ENCODE peak calls at places on chromosomes 16 and 17, in nine cellular contexts. One of them, this sample, is unnamed.

GRCh38 chr16:81548551-81548900 is 103.9 kb downstream of the CMIP start:
- DNase-seq in DND-41: no peak
- DNase-seq in CD8-positive, alpha-beta T cell: no peak
- DNase-seq in left ventricle myocardium inferior: no peak
- DNase-seq in pancreas: no peak
- DNase-seq in keratinocyte: no peak
- DNase-seq in astrocyte: no peak
- DNase-seq in ovary: no peak
- DNase-seq in cardiac muscle cell: no peak
- DNase-seq in this sample: no peak

GRCh38 chr17:48612854-48613691 is 2.0 kb downstream of the HOXB8 start:
- DNase-seq in CD8-positive, alpha-beta T cell: peak; percentile 47
- DNase-seq in cardiac muscle cell: no peak
- DNase-seq in astrocyte: no peak
- DNase-seq in ovary: no peak
- DNase-seq in left ventricle myocardium inferior: no peak
- DNase-seq in keratinocyte: no peak
- DNase-seq in pancreas: no peak
- DNase-seq in DND-41: no peak
- DNase-seq in this sample: no peak

GRCh38 chr16:89613101-89613953 is at the start of gene DPEP1:
- DNase-seq in astrocyte: no peak
- DNase-seq in pancreas: peak; percentile 82
- DNase-seq in left ventricle myocardium inferior: no peak
- DNase-seq in cardiac muscle cell: no peak
- DNase-seq in keratinocyte: no peak
- DNase-seq in CD8-positive, alpha-beta T cell: no peak
- DNase-seq in ovary: no peak
- DNase-seq in DND-41: peak; percentile 41
- DNase-seq in this sample: no peak

GRCh38 chr17:80468222-80468621 is 8.2 kb downstream of the NPTX1 start:
- DNase-seq in DND-41: no peak
- DNase-seq in keratinocyte: no peak
- DNase-seq in CD8-positive, alpha-beta T cell: no peak
- DNase-seq in pancreas: no peak
- DNase-seq in ovary: no peak
- DNase-seq in astrocyte: no peak
- DNase-seq in cardiac muscle cell: no peak
- DNase-seq in left ventricle myocardium inferior: no peak
- DNase-seq in this sample: no peak

GRCh38 chr17:59859444-59860025 is 33.2 kb downstream of the TUBD1 start:
- DNase-seq in left ventricle myocardium inferior: no peak
- DNase-seq in CD8-positive, alpha-beta T cell: no peak
- DNase-seq in cardiac muscle cell: peak; percentile 80
- DNase-seq in ovary: no peak
- DNase-seq in DND-41: no peak
- DNase-seq in pancreas: no peak
- DNase-seq in astrocyte: peak; percentile 45
- DNase-seq in keratinocyte: no peak
- DNase-seq in this sample: no peak

GRCh38 chr17:79023886-79024771 is at the start of gene C1QTNF1:
- DNase-seq in CD8-positive, alpha-beta T cell: peak; percentile 32
- DNase-seq in ovary: peak; percentile 68
- DNase-seq in cardiac muscle cell: peak; percentile 88
- DNase-seq in keratinocyte: no peak
- DNase-seq in left ventricle myocardium inferior: peak; percentile 69
- DNase-seq in DND-41: peak; percentile 85
- DNase-seq in astrocyte: no peak
- DNase-seq in pancreas: no peak
- DNase-seq in this sample: peak; percentile 75

GRCh38 chr17:12282056-12282455 is 261.4 kb downstream of the MAP2K4 start:
- DNase-seq in pancreas: no peak
- DNase-seq in astrocyte: peak; percentile 24
- DNase-seq in DND-41: no peak
- DNase-seq in cardiac muscle cell: no peak
- DNase-seq in ovary: no peak
- DNase-seq in CD8-positive, alpha-beta T cell: no peak
- DNase-seq in keratinocyte: no peak
- DNase-seq in left ventricle myocardium inferior: no peak
- DNase-seq in this sample: no peak

GRCh38 chr16:7992616-7993015 is 597.7 kb downstream of the TMEM114 start:
- DNase-seq in CD8-positive, alpha-beta T cell: no peak
- DNase-seq in left ventricle myocardium inferior: no peak
- DNase-seq in cardiac muscle cell: no peak
- DNase-seq in astrocyte: no peak
- DNase-seq in pancreas: no peak
- DNase-seq in DND-41: no peak
- DNase-seq in ovary: no peak
- DNase-seq in keratinocyte: no peak
- DNase-seq in this sample: no peak

GRCh38 chr17:49218941-49219913 is 8.7 kb downstream of the ABI3 start:
- DNase-seq in left ventricle myocardium inferior: peak; percentile 27
- DNase-seq in DND-41: peak; percentile 69
- DNase-seq in astrocyte: no peak
- DNase-seq in cardiac muscle cell: no peak
- DNase-seq in keratinocyte: no peak
- DNase-seq in ovary: no peak
- DNase-seq in CD8-positive, alpha-beta T cell: peak; percentile 77
- DNase-seq in pancreas: no peak
- DNase-seq in this sample: peak; percentile 76

GRCh38 chr16:30904114-30904780 is 7.8 kb downstream of the CTF1 start:
- DNase-seq in pancreas: no peak
- DNase-seq in astrocyte: no peak
- DNase-seq in cardiac muscle cell: no peak
- DNase-seq in left ventricle myocardium inferior: no peak
- DNase-seq in DND-41: no peak
- DNase-seq in CD8-positive, alpha-beta T cell: no peak
- DNase-seq in keratinocyte: no peak
- DNase-seq in ovary: no peak
- DNase-seq in this sample: no peak

GRCh38 chr17:75847595-75848522 is 3.7 kb upstream of the UNC13D start:
- DNase-seq in astrocyte: no peak
- DNase-seq in keratinocyte: no peak
- DNase-seq in left ventricle myocardium inferior: no peak
- DNase-seq in pancreas: peak; percentile 56
- DNase-seq in ovary: no peak
- DNase-seq in cardiac muscle cell: no peak
- DNase-seq in CD8-positive, alpha-beta T cell: no peak
- DNase-seq in DND-41: no peak
- DNase-seq in this sample: no peak
- H3K4me1 ChIP-seq in astrocyte: peaks cover 22% of the 10 kb centered on the region
- H3K4me1 ChIP-seq in keratinocyte: peaks cover 20% of the 10 kb centered on the region
- H3K4me1 ChIP-seq in left ventricle myocardium inferior: peaks cover 93% of the 10 kb centered on the region
- H3K4me1 ChIP-seq in pancreas: peaks cover 45% of the 10 kb centered on the region
- H3K4me1 ChIP-seq in ovary: peaks cover 6% of the 10 kb centered on the region
- H3K4me1 ChIP-seq in cardiac muscle cell: peaks cover 23% of the 10 kb centered on the region
- H3K4me1 ChIP-seq in CD8-positive, alpha-beta T cell: peaks cover 25% of the 10 kb centered on the region
- H3K4me1 ChIP-seq in DND-41: peaks cover 21% of the 10 kb centered on the region
- H3K4me1 ChIP-seq in this sample: peaks cover 49% of the 10 kb centered on the region

GRCh38 chr16:77749415-77749814 is 27.1 kb downstream of the NUDT7 start:
- DNase-seq in ovary: no peak
- DNase-seq in keratinocyte: no peak
- DNase-seq in pancreas: no peak
- DNase-seq in CD8-positive, alpha-beta T cell: no peak
- DNase-seq in astrocyte: no peak
- DNase-seq in left ventricle myocardium inferior: no peak
- DNase-seq in cardiac muscle cell: no peak
- DNase-seq in DND-41: no peak
- DNase-seq in this sample: no peak
- TF ChIP-seq CTCF in ovary: no peak
- TF ChIP-seq CTCF in keratinocyte: no peak
- TF ChIP-seq CTCF in pancreas: no peak
- TF ChIP-seq CTCF in CD8-positive, alpha-beta T cell: no peak
- TF ChIP-seq CTCF in astrocyte: no peak
- TF ChIP-seq CTCF in left ventricle myocardium inferior: no peak
- TF ChIP-seq CTCF in cardiac muscle cell: no peak
- TF ChIP-seq CTCF in DND-41: no peak
- TF ChIP-seq CTCF in this sample: no peak

DNA sequence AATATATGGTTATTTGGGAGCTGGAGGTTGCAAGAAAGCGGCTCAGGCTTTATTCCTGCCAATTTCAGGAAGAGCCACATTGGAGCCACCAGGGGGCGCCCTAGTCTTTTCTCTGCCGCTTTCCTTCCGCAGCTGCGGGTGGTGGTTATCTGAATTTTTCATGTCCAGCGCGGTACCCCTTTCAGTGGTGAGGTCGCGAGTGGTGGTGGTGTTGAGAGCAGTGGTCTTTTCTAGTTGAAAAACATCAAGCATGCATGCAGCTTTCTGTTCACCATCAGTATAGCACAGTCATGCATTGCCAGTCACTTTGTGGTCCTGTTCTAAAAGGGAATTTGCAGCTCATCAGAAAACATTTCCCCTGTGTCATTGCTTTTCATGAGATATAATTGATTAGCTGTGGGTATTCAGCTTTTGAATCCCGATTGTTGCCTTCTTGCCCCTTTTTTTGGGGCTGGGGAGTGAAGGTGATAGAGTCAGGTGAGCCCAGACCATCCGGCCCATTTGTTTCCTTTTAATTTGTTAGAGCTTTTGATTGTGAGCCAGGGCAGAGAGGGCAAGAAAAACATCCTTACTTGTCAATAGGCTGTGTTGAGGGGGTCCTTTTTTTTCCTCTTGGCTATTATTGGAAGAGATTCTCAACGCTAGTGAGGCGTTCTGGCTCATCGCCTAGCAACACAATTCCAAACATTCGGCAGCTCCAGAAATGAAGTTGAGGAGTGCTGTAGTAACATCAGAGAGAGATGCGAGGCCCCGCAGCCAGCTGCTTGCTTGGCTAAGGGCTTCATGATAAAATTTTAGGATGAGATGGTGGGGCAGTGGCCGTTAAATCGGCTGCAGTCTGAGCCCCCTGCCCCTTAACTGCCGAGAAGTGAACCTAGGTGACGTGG is 119.0 kb downstream of the SNX29 start:
- DNase-seq in ovary: peak; percentile 69
- DNase-seq in keratinocyte: no peak
- DNase-seq in left ventricle myocardium inferior: peak; percentile 70
- DNase-seq in pancreas: peak; percentile 59
- DNase-seq in DND-41: peak; percentile 61
- DNase-seq in cardiac muscle cell: peak; percentile 73
- DNase-seq in astrocyte: peak; percentile 47
- DNase-seq in CD8-positive, alpha-beta T cell: peak; percentile 52
- DNase-seq in this sample: peak; percentile 82
- H3K4me1 ChIP-seq in ovary: peaks cover 25% of the 10 kb centered on the region
- H3K4me1 ChIP-seq in keratinocyte: peaks cover 17% of the 10 kb centered on the region
- H3K4me1 ChIP-seq in left ventricle myocardium inferior: peaks cover 55% of the 10 kb centered on the region
- H3K4me1 ChIP-seq in pancreas: no peaks in the 10 kb centered on the region
- H3K4me1 ChIP-seq in DND-41: no peaks in the 10 kb centered on the region
- H3K4me1 ChIP-seq in cardiac muscle cell: peaks cover 13% of the 10 kb centered on the region
- H3K4me1 ChIP-seq in astrocyte: peaks cover 24% of the 10 kb centered on the region
- H3K4me1 ChIP-seq in CD8-positive, alpha-beta T cell: peaks cover 9% of the 10 kb centered on the region
- H3K4me1 ChIP-seq in this sample: peaks cover 47% of the 10 kb centered on the region

DNA sequence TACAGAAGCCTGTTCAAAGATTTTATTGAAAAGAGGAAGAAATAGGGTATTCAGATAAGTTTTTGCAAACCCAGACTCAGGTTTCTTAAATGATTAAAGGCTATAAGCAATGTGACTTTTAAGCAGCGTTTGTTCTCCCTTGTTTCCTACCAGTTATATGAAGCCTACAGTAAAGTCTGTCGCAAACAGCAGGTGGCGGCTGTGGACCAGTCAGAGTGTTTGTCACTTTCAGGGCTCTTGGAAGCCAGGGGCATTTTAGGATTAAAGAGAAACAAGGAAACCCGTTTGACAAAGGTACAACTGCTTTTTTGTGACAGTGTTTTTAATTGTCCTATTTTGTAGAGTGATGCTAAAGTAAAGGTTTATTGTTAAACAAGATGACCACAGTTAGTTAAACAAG is 7.7 kb upstream of the RARA start:
- DNase-seq in cardiac muscle cell: no peak
- DNase-seq in left ventricle myocardium inferior: no peak
- DNase-seq in pancreas: peak; percentile 39
- DNase-seq in keratinocyte: no peak
- DNase-seq in astrocyte: no peak
- DNase-seq in DND-41: no peak
- DNase-seq in CD8-positive, alpha-beta T cell: no peak
- DNase-seq in ovary: no peak
- DNase-seq in this sample: no peak
- TF ChIP-seq CTCF in cardiac muscle cell: no peak
- TF ChIP-seq CTCF in left ventricle myocardium inferior: peak; percentile 51
- TF ChIP-seq CTCF in pancreas: peak; percentile 19
- TF ChIP-seq CTCF in keratinocyte: peak; percentile 29
- TF ChIP-seq CTCF in astrocyte: no peak
- TF ChIP-seq CTCF in DND-41: peak; percentile 39
- TF ChIP-seq CTCF in CD8-positive, alpha-beta T cell: no peak
- TF ChIP-seq CTCF in ovary: no peak
- TF ChIP-seq CTCF in this sample: peak; percentile 21

GRCh38 chr17:40113110-40113960 is 8.4 kb upstream of the MSL1 start:
- DNase-seq in astrocyte: peak; percentile 88
- DNase-seq in keratinocyte: peak; percentile 82
- DNase-seq in left ventricle myocardium inferior: peak; percentile 91
- DNase-seq in DND-41: peak; percentile 96
- DNase-seq in CD8-positive, alpha-beta T cell: peak; percentile 94
- DNase-seq in ovary: peak; percentile 93
- DNase-seq in pancreas: peak; percentile 96
- DNase-seq in cardiac muscle cell: peak; percentile 96
- DNase-seq in this sample: peak; percentile 93

GRCh38 chr17:40111221-40112128 is 10.3 kb upstream of the MSL1 start:
- DNase-seq in DND-41: peak; percentile 87
- DNase-seq in astrocyte: peak; percentile 98
- DNase-seq in CD8-positive, alpha-beta T cell: peak; percentile 75
- DNase-seq in ovary: peak; percentile 99
- DNase-seq in keratinocyte: no peak
- DNase-seq in pancreas: peak; percentile 95
- DNase-seq in cardiac muscle cell: peak; percentile 99
- DNase-seq in left ventricle myocardium inferior: peak; percentile 91
- DNase-seq in this sample: peak; percentile 85

GRCh38 chr17:40112718-40113109 is 9.1 kb upstream of the MSL1 start:
- DNase-seq in DND-41: no peak
- DNase-seq in keratinocyte: no peak
- DNase-seq in CD8-positive, alpha-beta T cell: no peak
- DNase-seq in astrocyte: no peak
- DNase-seq in pancreas: no peak
- DNase-seq in ovary: peak; percentile 27
- DNase-seq in cardiac muscle cell: no peak
- DNase-seq in left ventricle myocardium inferior: no peak
- DNase-seq in this sample: no peak

GRCh38 chr17:40113961-40114272 is 7.9 kb upstream of the MSL1 start:
- DNase-seq in CD8-positive, alpha-beta T cell: no peak
- DNase-seq in keratinocyte: no peak
- DNase-seq in left ventricle myocardium inferior: no peak
- DNase-seq in DND-41: no peak
- DNase-seq in ovary: no peak
- DNase-seq in astrocyte: peak; percentile 58
- DNase-seq in pancreas: no peak
- DNase-seq in cardiac muscle cell: peak; percentile 38
- DNase-seq in this sample: no peak

GRCh38 chr17:40112191-40112590 is 9.6 kb upstream of the MSL1 start:
- DNase-seq in keratinocyte: no peak
- DNase-seq in astrocyte: no peak
- DNase-seq in DND-41: no peak
- DNase-seq in ovary: no peak
- DNase-seq in pancreas: no peak
- DNase-seq in left ventricle myocardium inferior: no peak
- DNase-seq in cardiac muscle cell: no peak
- DNase-seq in CD8-positive, alpha-beta T cell: no peak
- DNase-seq in this sample: no peak
- H3K4me1 ChIP-seq in keratinocyte: peaks cover 65% of the 10 kb centered on the region
- H3K4me1 ChIP-seq in astrocyte: peaks cover 73% of the 10 kb centered on the region
- H3K4me1 ChIP-seq in DND-41: peaks cover 59% of the 10 kb centered on the region
- H3K4me1 ChIP-seq in ovary: peaks cover 24% of the 10 kb centered on the region
- H3K4me1 ChIP-seq in pancreas: peaks cover 61% of the 10 kb centered on the region
- H3K4me1 ChIP-seq in left ventricle myocardium inferior: peaks cover 69% of the 10 kb centered on the region
- H3K4me1 ChIP-seq in cardiac muscle cell: peaks cover 50% of the 10 kb centered on the region
- H3K4me1 ChIP-seq in CD8-positive, alpha-beta T cell: peaks cover 66% of the 10 kb centered on the region
- H3K4me1 ChIP-seq in this sample: peaks cover 67% of the 10 kb centered on the region

GRCh38 chr16:49696414-49697101 is 159.4 kb downstream of the ZNF423 start:
- DNase-seq in left ventricle myocardium inferior: no peak
- DNase-seq in keratinocyte: no peak
- DNase-seq in ovary: no peak
- DNase-seq in CD8-positive, alpha-beta T cell: no peak
- DNase-seq in pancreas: no peak
- DNase-seq in DND-41: no peak
- DNase-seq in astrocyte: no peak
- DNase-seq in cardiac muscle cell: no peak
- DNase-seq in this sample: no peak
- TF ChIP-seq CTCF in left ventricle myocardium inferior: no peak
- TF ChIP-seq CTCF in keratinocyte: no peak
- TF ChIP-seq CTCF in ovary: no peak
- TF ChIP-seq CTCF in CD8-positive, alpha-beta T cell: no peak
- TF ChIP-seq CTCF in pancreas: no peak
- TF ChIP-seq CTCF in DND-41: no peak
- TF ChIP-seq CTCF in astrocyte: no peak
- TF ChIP-seq CTCF in cardiac muscle cell: no peak
- TF ChIP-seq CTCF in this sample: no peak

This sample was measured in upper lobe of right lung.